ENCODE peak calls at places on chromosomes 5 and 9, in six cellular contexts. V is fibroblast of the aortic adventitia, C is fibroblast of pulmonary artery, N is cerebellar nuclear complex, U is GM03348, P is GDM1. E is an unnamed sample.

GRCh38 chr5:140042551-140043507 is at the start of gene NRG2:
- DNase-seq in N (no peak), C (peak), P (no peak), U (peak), V (peak), E (peak)

GRCh38 chr9:95971815-95972214 is 96.3 kb downstream of the ERCC6L2 start:
- DNase-seq in V (no peak), N (no peak), P (no peak), C (no peak), U (no peak), E (no peak)

GRCh38 chr9:100213730-100214477 is 114.9 kb downstream of the INVS start:
- DNase-seq in V (peak), C (peak), N (no peak), P (no peak), U (peak), E (no peak)

GRCh38 chr9:133991964-133992779 is at the start of gene VAV2:
- DNase-seq in N (no peak), P (no peak), V (peak), C (peak), U (peak), E (peak)

GRCh38 chr5:125043781-125044391 is 297.4 kb upstream of the ZNF608 start:
- DNase-seq in U (peak), P (no peak), V (peak), C (peak), N (peak), E (no peak)

GRCh38 chr5:137491121-137491520 is 8.0 kb downstream of the SPOCK1 start:
- DNase-seq in C (peak), N (no peak), V (peak), U (no peak), P (no peak), E (no peak)

GRCh38 chr9:134167530-134167931 is 3.2 kb upstream of the RNU6ATAC start:
- DNase-seq in P (no peak), U (no peak), C (peak), V (peak), N (no peak), E (no peak)

GRCh38 chr9:138049085-138049778 is 171.7 kb downstream of the CACNA1B start:
- DNase-seq in N (no peak), U (no peak), P (no peak), V (no peak), C (no peak), E (no peak)

GRCh38 chr5:26482076-26482816 is 556.1 kb downstream of the CDH9 start:
- DNase-seq in N (no peak), C (no peak), U (no peak), V (no peak), P (no peak), E (no peak)

GRCh38 chr5:60852940-60853339 is 8.9 kb upstream of the ELOVL7 start:
- DNase-seq in U (no peak), C (no peak), N (no peak), P (no peak), V (no peak), E (no peak)

GRCh38 chr9:127186799-127187198 is 64.4 kb upstream of the ANGPTL2 start:
- DNase-seq in P (no peak), V (no peak), N (no peak), U (no peak), C (no peak), E (no peak)

GRCh38 chr5:157578079-157578780 is 2.7 kb upstream of the ADAM19 start:
- DNase-seq in N (no peak), U (no peak), V (no peak), P (no peak), C (no peak), E (no peak)